ENCODE peak calls at places on chromosomes 3 and 15, in four cellular contexts. Q is GM12891, H is H1, W is HepG2. R is an unnamed sample.
A peak's percentile ranks its signal among the peaks of the same experiment; 100 is the strongest.

GRCh38 chr15:93072011-93072410 is 17.0 kb downstream of the RGMA start:
- DNase-seq in Q (no peak), H (no peak), W (no peak), R (no peak)

GRCh38 chr3:50341537-50341936 is 901 bp upstream of the RASSF1 start:
- DNase-seq in Q (no peak), H (no peak), W (no peak), R (no peak)

GRCh38 chr15:64665179-64665578 is 110.2 kb downstream of the RBPMS2 start:
- DNase-seq in Q (no peak), H (no peak), W (no peak), R (no peak)

GRCh38 chr15:59160880-59161593 is 45.6 kb upstream of the LDHAL6B start:
- DNase-seq in Q (no peak), H (no peak), W (peak; percentile 25), R (no peak)

GRCh38 chr15:59366368-59367021 is 6.2 kb downstream of the MYO1E start:
- DNase-seq in Q (no peak), H (no peak), W (no peak), R (no peak)

GRCh38 chr15:88345962-88346361 is 89.4 kb upstream of the NTRK3 start:
- DNase-seq in Q (no peak), H (no peak), W (no peak), R (no peak)

GRCh38 chr3:11452312-11452711 is 180.1 kb downstream of the ATG7 start:
- DNase-seq in Q (no peak), H (no peak), W (no peak), R (no peak)

GRCh38 chr15:43273243-43273642 is 6.5 kb upstream of the TGM5 start:
- DNase-seq in Q (no peak), H (no peak), W (no peak), R (no peak)

GRCh38 chr15:77909131-77909940 is 168.2 kb downstream of the TBC1D2B start:
- DNase-seq in Q (no peak), H (no peak), W (no peak), R (no peak)

GRCh38 chr3:14988988-14989394 is 41.6 kb downstream of the NR2C2 start:
- DNase-seq in Q (peak; percentile 44), H (peak; percentile 5), W (peak; percentile 26), R (peak; percentile 42)

GRCh38 chr3:55587476-55587875 is 100.4 kb upstream of the WNT5A start:
- DNase-seq in Q (no peak), H (no peak), W (no peak), R (no peak)

GRCh38 chr15:88529021-88529630 is 17.4 kb downstream of the DET1 start:
- DNase-seq in Q (no peak), H (no peak), W (no peak), R (no peak)

GRCh38 chr3:172644258-172644657 is 66.6 kb downstream of the NCEH1 start:
- DNase-seq in Q (no peak), H (no peak), W (no peak), R (no peak)

GRCh38 chr3:128073807-128074206 is 21.6 kb downstream of the SEC61A1 start:
- DNase-seq in Q (no peak), H (no peak), W (no peak), R (no peak)

GRCh38 chr3:12922299-12922698 is 80.9 kb upstream of the RPL32 start:
- DNase-seq in Q (no peak), H (no peak), W (no peak), R (no peak)

GRCh38 chr15:82146558-82146957 is 100.7 kb upstream of the MEX3B start:
- DNase-seq in Q (no peak), H (no peak), W (no peak), R (no peak)

GRCh38 chr3:112889357-112889756 is 42.7 kb upstream of the CD200R1L start:
- DNase-seq in Q (no peak), H (no peak), W (no peak), R (no peak)

GRCh38 chr3:177827517-177828249 is 630.4 kb upstream of the TBL1XR1 start:
- DNase-seq in Q (no peak), H (no peak), W (peak; percentile 95), R (no peak)

GRCh38 chr3:180804871-180805430 is 107.5 kb upstream of the FXR1 start:
- DNase-seq in Q (no peak), H (peak; percentile 65), W (peak; percentile 29), R (no peak)

GRCh38 chr3:148863814-148864213 is 1.3 kb upstream of the CPA3 start:
- DNase-seq in Q (no peak), H (no peak), W (no peak), R (no peak)

GRCh38 chr3:96267577-96267976 is 546.8 kb upstream of the EPHA6 start:
- DNase-seq in Q (no peak), H (no peak), W (no peak), R (no peak)

GRCh38 chr15:69328739-69329138 is 30.0 kb downstream of the PAQR5 start:
- DNase-seq in Q (no peak), H (no peak), W (no peak), R (no peak)

GRCh38 chr3:134795776-134796312 is 784 bp downstream of the EPHB1 start:
- DNase-seq in Q (peak; percentile 31), H (no peak), W (no peak), R (no peak)

GRCh38 chr15:60520825-60521368 is 42.0 kb upstream of the ICE2 start:
- DNase-seq in Q (no peak), H (no peak), W (peak; percentile 63), R (peak; percentile 13)

GRCh38 chr3:10023587-10024310 is 2.5 kb upstream of the FANCD2 start:
- DNase-seq in Q (no peak), H (no peak), W (no peak), R (no peak)

GRCh38 chr3:11300970-11301369 is 28.8 kb downstream of the ATG7 start:
- DNase-seq in Q (no peak), H (no peak), W (no peak), R (no peak)

GRCh38 chr3:90011136-90011535 is 903.7 kb downstream of the EPHA3 start:
- DNase-seq in Q (no peak), H (no peak), W (no peak), R (no peak)

GRCh38 chr15:83784975-83785374 is 131.1 kb downstream of the ADAMTSL3 start:
- DNase-seq in Q (no peak), H (no peak), W (no peak), R (no peak)

GRCh38 chr3:150605998-150606641 is 3.0 kb downstream of the SELENOT start:
- DNase-seq in Q (no peak), H (no peak), W (no peak), R (no peak)

GRCh38 chr3:77303943-77304778 is 264.3 kb downstream of the ROBO2 start:
- DNase-seq in Q (no peak), H (no peak), W (no peak), R (no peak)

GRCh38 chr3:42504334-42505202 is 2.1 kb downstream of the VIPR1 start:
- DNase-seq in Q (no peak), H (no peak), W (no peak), R (no peak)

DNA sequence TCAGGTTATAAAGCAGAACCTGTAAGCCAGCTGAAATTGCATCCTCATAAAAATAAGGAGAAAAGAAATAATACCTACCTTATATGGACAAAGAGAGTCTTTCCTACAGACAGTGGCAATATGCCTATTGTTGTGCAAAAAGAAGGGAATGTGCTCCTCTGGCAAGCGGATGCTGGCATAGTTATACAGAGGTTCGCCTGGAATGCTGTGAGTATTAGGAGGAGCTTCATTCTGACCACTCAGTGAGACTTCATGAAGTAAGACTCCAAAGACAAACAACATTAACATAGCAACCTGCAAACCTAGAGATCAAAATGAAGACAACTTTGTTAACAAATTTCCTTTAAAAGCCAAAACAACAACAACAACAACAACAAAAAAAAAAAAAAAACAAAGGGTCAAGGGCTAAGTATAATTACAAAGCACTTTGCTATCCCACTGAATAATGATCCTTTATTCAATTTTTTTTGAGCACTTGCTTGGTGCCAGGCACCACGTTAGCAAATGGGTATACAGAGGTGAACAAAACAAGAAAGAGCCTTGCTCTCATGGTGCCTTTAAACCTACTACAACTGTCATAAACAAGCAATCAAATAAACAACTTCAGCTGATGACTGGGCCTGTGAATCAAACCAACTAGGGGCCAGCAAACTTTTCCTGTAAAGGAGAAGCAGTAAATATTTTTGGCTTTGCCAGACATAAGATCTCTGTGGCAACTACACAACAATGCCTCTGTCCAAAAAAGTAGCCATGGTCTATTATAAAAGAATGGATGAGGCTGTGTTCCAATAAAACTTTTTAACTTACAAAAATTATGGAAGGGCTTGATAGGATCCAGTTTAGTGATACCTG is 3.7 kb downstream of the EOGT start:
- DNase-seq in Q (no peak), H (peak; percentile 63), W (no peak), R (no peak)
- TF ChIP-seq TAF1 in Q (no peak), H (peak; percentile 46), W (no peak), R (no peak)

GRCh38 chr15:52295421-52295991 is at the start of gene MYO5C:
- DNase-seq in Q (peak; percentile 28), H (peak; percentile 57), W (peak; percentile 68), R (no peak)
- TF ChIP-seq POLR2A in Q (no peak), H (peak; percentile 74), W (peak; percentile 71), R (no peak)

GRCh38 chr3:52670621-52671521 is 14.8 kb downstream of the PBRM1 start:
- DNase-seq in Q (no peak), H (no peak), W (peak; percentile 32), R (no peak)

DNA sequence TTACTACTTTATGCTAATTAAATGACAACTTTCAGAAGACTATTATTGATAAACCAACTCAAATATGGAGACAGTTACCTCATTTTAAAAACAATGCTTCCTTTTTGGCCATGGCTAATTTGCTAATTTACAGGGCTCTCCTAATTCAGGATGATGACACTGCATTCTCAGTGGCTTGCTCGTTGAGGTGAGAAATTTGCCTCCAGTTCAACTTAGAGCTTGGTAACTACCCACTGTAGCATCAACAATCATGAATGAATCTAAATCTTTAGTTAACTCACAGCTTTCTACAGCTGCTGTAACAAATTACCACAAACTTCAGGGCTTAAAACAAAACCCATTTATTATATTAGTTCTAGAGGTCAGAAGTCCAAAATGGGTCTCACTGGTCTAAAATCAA is 14.0 kb downstream of the PBRM1 start:
- DNase-seq in Q (no peak), H (no peak), W (no peak), R (no peak)
- TF ChIP-seq TAF1 in Q (no peak), H (no peak), W (no peak), R (no peak)

GRCh38 chr15:66588537-66588936 is 22.7 kb upstream of the LCTL start:
- DNase-seq in Q (no peak), H (no peak), W (no peak), R (no peak)
- TF ChIP-seq POLR2A in Q (no peak), H (no peak), W (no peak), R (no peak)

GRCh38 chr15:72227192-72227586 is 3.8 kb downstream of the PKM start:
- DNase-seq in Q (no peak), H (no peak), W (peak; percentile 7), R (no peak)
- TF ChIP-seq TAF1 in Q (no peak), H (no peak), W (no peak), R (no peak)

R was measured in GM12892.